ENCODE peak calls at places on chromosome 21, in five cellular contexts. Z is breast epithelium, T is ovary, Y is right lobe of liver, X is neuronal stem cell. O is an unnamed sample.

GRCh38 chr21:44846485-44847260 is 26.8 kb downstream of the PTTG1IP start:
- DNase-seq in X (no peak), Y (no peak), Z (peak; percentile 62), T (peak; percentile 54), O (peak; percentile 72)

GRCh38 chr21:45768741-45769049 is 125.2 kb downstream of the PCBP3 start:
- DNase-seq in T (no peak), Z (no peak), X (no peak), Y (no peak), O (no peak)

GRCh38 chr21:45019076-45019886 is 55.1 kb upstream of the ADARB1 start:
- DNase-seq in X (no peak), T (peak; percentile 43), Z (no peak), Y (peak; percentile 52), O (peak; percentile 84)

GRCh38 chr21:32994305-32994704 is 31.4 kb upstream of the OLIG2 start:
- DNase-seq in Y (no peak), X (no peak), Z (no peak), T (no peak), O (no peak)

GRCh38 chr21:32494946-32495703 is 82.6 kb downstream of the EVA1C start:
- DNase-seq in T (no peak), Z (no peak), Y (no peak), X (no peak), O (no peak)

GRCh38 chr21:22468893-22469292 is 1470.7 kb downstream of the NCAM2 start:
- DNase-seq in X (no peak), Z (no peak), T (no peak), Y (no peak), O (no peak)

GRCh38 chr21:45282283-45283018 is 5.2 kb downstream of the POFUT2 start:
- DNase-seq in Y (no peak), Z (peak; percentile 31), T (peak; percentile 3), X (no peak), O (peak; percentile 51)

GRCh38 chr21:33801424-33802405 is 113.9 kb downstream of the ATP5PO start:
- DNase-seq in X (no peak), T (no peak), Z (peak; percentile 63), Y (peak; percentile 68), O (no peak)

GRCh38 chr21:37257526-37257966 is 9.6 kb downstream of the VPS26C start:
- DNase-seq in X (no peak), T (peak; percentile 53), Z (no peak), Y (peak; percentile 68), O (peak; percentile 50)

GRCh38 chr21:38468989-38469388 is 29.3 kb downstream of the ERG start:
- DNase-seq in Z (no peak), Y (no peak), X (no peak), T (no peak), O (no peak)

GRCh38 chr21:26840912-26841311 is 4.3 kb downstream of the ADAMTS1 start:
- DNase-seq in Y (no peak), X (no peak), T (peak; percentile 63), Z (no peak), O (peak; percentile 76)

GRCh38 chr21:37455504-37455911 is 88.9 kb downstream of the DYRK1A start:
- DNase-seq in Z (no peak), X (no peak), T (no peak), Y (no peak), O (no peak)

GRCh38 chr21:37821791-37822450 is 94.3 kb downstream of the KCNJ6 start:
- DNase-seq in Y (no peak), T (no peak), Z (no peak), X (no peak), O (no peak)

GRCh38 chr21:37342046-37342632 is 24.4 kb upstream of the DYRK1A start:
- DNase-seq in T (no peak), Y (no peak), Z (no peak), X (no peak), O (no peak)

GRCh38 chr21:15682182-15682895 is 47.4 kb upstream of the USP25 start:
- DNase-seq in Y (no peak), Z (no peak), T (no peak), X (no peak), O (no peak)

GRCh38 chr21:20004353-20004752 is 993.9 kb upstream of the NCAM2 start:
- DNase-seq in Y (no peak), X (no peak), T (no peak), Z (no peak), O (no peak)

GRCh38 chr21:45363921-45364463 is 41.0 kb upstream of the COL18A1 start:
- DNase-seq in Z (peak; percentile 70), X (no peak), Y (no peak), T (peak; percentile 90), O (peak; percentile 95)

GRCh38 chr21:31609081-31609480 is 50.4 kb upstream of the SOD1 start:
- DNase-seq in X (no peak), Y (no peak), Z (no peak), T (no peak), O (no peak)

GRCh38 chr21:45376459-45377324 is 28.3 kb upstream of the COL18A1 start:
- DNase-seq in Z (peak; percentile 34), X (no peak), T (peak; percentile 29), Y (peak; percentile 31), O (peak; percentile 44)

GRCh38 chr21:38056481-38056880 is 140.2 kb upstream of the KCNJ6 start:
- DNase-seq in Y (no peak), T (no peak), Z (no peak), X (no peak), O (no peak)

GRCh38 chr21:32070693-32071330 is 198.0 kb downstream of the HUNK start:
- DNase-seq in Y (no peak), T (no peak), X (no peak), Z (no peak), O (no peak)

GRCh38 chr21:35189077-35189863 is 140.2 kb upstream of the RUNX1 start:
- DNase-seq in Z (no peak), T (peak; percentile 52), Y (no peak), X (no peak), O (no peak)

GRCh38 chr21:44618909-44619308 is 7.0 kb downstream of the KRTAP10-8 start:
- DNase-seq in X (no peak), Z (no peak), Y (no peak), T (no peak), O (no peak)

GRCh38 chr21:28342229-28342810 is 650.4 kb downstream of the LTN1 start:
- DNase-seq in T (no peak), Y (no peak), X (no peak), Z (no peak), O (no peak)

GRCh38 chr21:35528109-35529042 is 479.3 kb upstream of the RUNX1 start:
- DNase-seq in Y (peak; percentile 51), X (no peak), Z (no peak), T (peak; percentile 45), O (peak; percentile 48)

GRCh38 chr21:21029159-21029558 is 30.9 kb downstream of the NCAM2 start:
- DNase-seq in X (no peak), T (no peak), Y (no peak), Z (no peak), O (no peak)

GRCh38 chr21:21028275-21028814 is 30.1 kb downstream of the NCAM2 start:
- DNase-seq in X (no peak), T (no peak), Y (no peak), Z (no peak), O (no peak)

GRCh38 chr21:21030311-21030710 is 32.1 kb downstream of the NCAM2 start:
- DNase-seq in X (no peak), T (no peak), Y (no peak), Z (no peak), O (no peak)

GRCh38 chr21:21039624-21040023 is 41.4 kb downstream of the NCAM2 start:
- DNase-seq in X (no peak), Y (no peak), Z (no peak), T (no peak), O (no peak)

GRCh38 chr21:21034046-21034445 is 35.8 kb downstream of the NCAM2 start:
- DNase-seq in Z (no peak), X (no peak), Y (no peak), T (no peak), O (no peak)
- H3K27me3 ChIP-seq in Z (no peaks in the 10 kb centered on the region), X (no peaks in the 10 kb centered on the region), Y (no peaks in the 10 kb centered on the region), T (no peaks in the 10 kb centered on the region), O (no peaks in the 10 kb centered on the region)

GRCh38 chr21:30579351-30579750 is 10.8 kb downstream of the KRTAP22-2 start:
- DNase-seq in Y (no peak), X (peak; percentile 29), T (no peak), Z (no peak), O (no peak)
- H3K27me3 ChIP-seq in Y (no peaks in the 10 kb centered on the region), X (no peaks in the 10 kb centered on the region), T (no peaks in the 10 kb centered on the region), Z (no peaks in the 10 kb centered on the region), O (no peaks in the 10 kb centered on the region)

GRCh38 chr21:16976132-16976666 is 536.6 kb upstream of the CXADR start:
- DNase-seq in T (no peak), X (no peak), Y (no peak), Z (no peak), O (no peak)
- H3K27me3 ChIP-seq in T (no peaks in the 10 kb centered on the region), X (no peaks in the 10 kb centered on the region), Y (no peaks in the 10 kb centered on the region), Z (no peaks in the 10 kb centered on the region), O (no peaks in the 10 kb centered on the region)

DNA sequence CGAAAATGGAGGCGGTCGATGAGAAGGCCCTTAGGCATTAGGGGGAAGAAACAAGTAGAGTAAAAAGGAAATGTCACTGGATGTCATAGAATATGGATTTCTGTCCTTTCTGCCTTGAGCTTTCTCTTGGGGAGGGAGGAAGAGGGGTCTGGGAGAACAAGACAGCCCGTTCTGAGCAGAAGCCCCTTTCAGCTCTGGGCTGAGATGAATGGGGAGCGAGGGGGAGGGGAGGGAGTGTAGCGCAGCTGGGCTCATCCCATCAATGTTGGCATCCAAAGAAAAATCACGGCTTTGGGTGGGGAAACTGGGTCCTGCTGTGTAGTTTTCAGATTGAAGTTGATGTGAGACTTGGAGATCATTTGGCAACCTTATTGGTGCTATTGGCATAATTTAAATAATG is 35.7 kb downstream of the ABCG1 start:
- DNase-seq in T (no peak), Y (peak; percentile 15), Z (no peak), X (no peak), O (no peak)
- H3K27me3 ChIP-seq in T (no peaks in the 10 kb centered on the region), Y (no peaks in the 10 kb centered on the region), Z (no peaks in the 10 kb centered on the region), X (no peaks in the 10 kb centered on the region), O (no peaks in the 10 kb centered on the region)

DNA sequence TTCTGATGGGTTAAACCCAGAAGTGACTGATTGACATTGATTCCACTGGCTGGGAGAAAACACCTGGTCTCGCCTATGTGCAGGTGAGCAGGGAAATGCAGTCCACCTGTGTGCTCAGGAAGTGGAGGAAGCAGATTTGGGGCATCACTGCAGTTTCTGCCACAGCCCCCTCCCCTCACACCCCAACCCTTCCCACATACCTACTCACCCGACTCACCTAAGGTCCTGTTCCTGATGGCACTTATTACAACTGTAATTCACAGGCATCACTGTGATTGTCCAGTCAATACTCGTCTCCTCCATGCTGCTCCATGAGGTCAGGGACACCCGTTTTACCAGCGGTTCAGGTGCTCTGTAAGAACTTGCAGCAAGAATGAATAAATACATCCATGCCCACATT is 68.5 kb downstream of the PCP4 start:
- DNase-seq in Z (no peak), X (no peak), Y (no peak), T (no peak), O (no peak)
- H3K27me3 ChIP-seq in Z (peaks cover 4% of the 10 kb centered on the region), X (no peaks in the 10 kb centered on the region), Y (no peaks in the 10 kb centered on the region), T (no peaks in the 10 kb centered on the region), O (peaks cover 3% of the 10 kb centered on the region)

GRCh38 chr21:43597052-43597451 is 62.2 kb downstream of the HSF2BP start:
- DNase-seq in Y (no peak), X (no peak), Z (no peak), T (no peak), O (no peak)
- H3K27me3 ChIP-seq in Y (no peaks in the 10 kb centered on the region), X (no peaks in the 10 kb centered on the region), Z (no peaks in the 10 kb centered on the region), T (no peaks in the 10 kb centered on the region), O (no peaks in the 10 kb centered on the region)